ENCODE peak calls at places on chromosome 22, in nine cellular contexts. N is NB4; A is fibroblast of pulmonary artery; V is NCI-H69; R is RCC 7860; O is T-helper 9 cell; X is activated T-helper 1 cell treated with anti-CD3 and anti-CD28 coated beads, Interleukin-12 subunit alpha, Interleukin-12 subunit beta, Interleukin-2, Interleukin-4 antibody, amounts not matched to agents 30 ng/mL and 10 ng/mL and 1 ng/mL, durations not matched to agents 14 hours and 24 hours and 36 hours; Y is SK-N-MC; H is progenitor cell of endocrine pancreas. Z is an unnamed sample.

GRCh38 chr22:26884921-26885320 is 227.5 kb downstream of the MIAT start:
- DNase-seq in V (no peak), A (no peak), R (no peak), H (no peak), N (no peak), O (no peak), X (no peak), Y (no peak), Z (no peak)

GRCh38 chr22:45769569-45770210 is 98.1 kb downstream of the ATXN10 start:
- DNase-seq in X (no peak), Y (no peak), R (no peak), N (no peak), V (no peak), A (no peak), O (no peak), H (no peak), Z (no peak)

GRCh38 chr22:27387561-27387960 is 414.0 kb downstream of the MN1 start:
- DNase-seq in N (no peak), A (no peak), Y (no peak), H (no peak), X (no peak), V (no peak), R (no peak), O (no peak), Z (no peak)

GRCh38 chr22:19177164-19178064 is 1.1 kb downstream of the SLC25A1 start:
- DNase-seq in H (no peak), V (no peak), Y (no peak), N (no peak), A (no peak), X (no peak), O (no peak), R (no peak), Z (peak)

GRCh38 chr22:46749682-46750529 is 11.9 kb upstream of the CERK start:
- DNase-seq in R (no peak), H (no peak), V (no peak), X (no peak), O (no peak), A (no peak), Y (no peak), N (no peak), Z (no peak)

GRCh38 chr22:17547995-17548755 is 15.1 kb upstream of the SLC25A18 start:
- DNase-seq in R (no peak), X (no peak), A (no peak), H (no peak), V (no peak), Y (no peak), N (no peak), O (no peak), Z (no peak)

GRCh38 chr22:19070397-19071169 is 51.6 kb downstream of the DGCR2 start:
- DNase-seq in Y (no peak), A (no peak), N (no peak), X (no peak), R (no peak), V (peak), H (no peak), O (no peak), Z (no peak)

GRCh38 chr22:23400286-23400981 is 179.7 kb downstream of the IGLL1 start:
- DNase-seq in X (no peak), H (no peak), Y (no peak), O (no peak), V (no peak), A (no peak), R (no peak), N (no peak), Z (peak)

GRCh38 chr22:30869996-30870395 is 98.6 kb downstream of the MORC2 start:
- DNase-seq in O (no peak), N (no peak), V (no peak), Y (no peak), X (no peak), R (no peak), H (no peak), A (no peak), Z (peak)

GRCh38 chr22:20786536-20786979 is 12.6 kb downstream of the SERPIND1 start:
- DNase-seq in H (no peak), V (no peak), O (no peak), Y (no peak), N (no peak), A (no peak), R (no peak), X (no peak), Z (no peak)

GRCh38 chr22:32323513-32324164 is 34.0 kb upstream of the RFPL3 start:
- DNase-seq in X (no peak), V (no peak), R (no peak), A (no peak), O (no peak), H (no peak), Y (no peak), N (no peak), Z (no peak)

GRCh38 chr22:27185099-27185709 is 527.8 kb downstream of the MIAT start:
- DNase-seq in V (no peak), O (no peak), Y (no peak), R (no peak), X (no peak), N (no peak), A (no peak), H (no peak), Z (no peak)

GRCh38 chr22:36301851-36302250 is 48.9 kb downstream of the APOL1 start:
- DNase-seq in O (no peak), V (no peak), A (peak), H (no peak), N (peak), R (no peak), X (no peak), Y (no peak), Z (no peak)

GRCh38 chr22:37428649-37429586 is 1.6 kb upstream of the ELFN2 start:
- DNase-seq in V (peak), O (peak), Y (no peak), N (peak), R (peak), H (peak), A (peak), X (peak), Z (no peak)

GRCh38 chr22:49268924-49269323 is 558.7 kb downstream of the BRD1 start:
- DNase-seq in X (no peak), O (no peak), V (no peak), H (no peak), A (no peak), Y (no peak), R (no peak), N (no peak), Z (peak)

GRCh38 chr22:17972385-17973181 is 51.8 kb downstream of the MICAL3 start:
- DNase-seq in A (peak), X (no peak), Y (no peak), N (no peak), R (peak), V (no peak), H (no peak), O (no peak), Z (no peak)

GRCh38 chr22:26679003-26679629 is 21.7 kb downstream of the MIAT start:
- DNase-seq in V (peak), H (peak), X (peak), R (peak), O (peak), N (peak), A (peak), Y (peak), Z (no peak)

GRCh38 chr22:50314455-50315288 is 7.2 kb upstream of the PLXNB2 start:
- DNase-seq in O (peak), A (no peak), V (no peak), R (no peak), Y (no peak), H (no peak), X (peak), N (peak), Z (peak)

GRCh38 chr22:45952151-45952550 is 24.8 kb downstream of the WNT7B start:
- DNase-seq in A (no peak), H (no peak), V (peak), O (no peak), N (no peak), R (no peak), X (no peak), Y (no peak), Z (no peak)

GRCh38 chr22:20514658-20515406 is 7.4 kb downstream of the MED15 start:
- DNase-seq in N (peak), V (no peak), O (no peak), H (no peak), Y (no peak), A (peak), R (peak), X (no peak), Z (no peak)

GRCh38 chr22:25702571-25703167 is 39.3 kb upstream of the MYO18B start:
- DNase-seq in X (peak), O (no peak), Y (no peak), H (no peak), R (no peak), A (no peak), N (no peak), V (no peak), Z (no peak)

GRCh38 chr22:46502776-46503175 is 34.6 kb downstream of the CELSR1 start:
- DNase-seq in A (no peak), N (no peak), Y (no peak), H (no peak), R (no peak), V (no peak), O (no peak), X (no peak), Z (no peak)

GRCh38 chr22:30333707-30334087 is 7.0 kb upstream of the TBC1D10A start:
- DNase-seq in Y (no peak), N (no peak), A (no peak), O (no peak), R (no peak), V (no peak), H (no peak), X (no peak), Z (no peak)

GRCh38 chr22:44179196-44179988 is 1.3 kb upstream of the PARVG start:
- DNase-seq in N (peak), V (no peak), H (no peak), A (no peak), Y (no peak), X (no peak), R (no peak), O (no peak), Z (no peak)

GRCh38 chr22:18091916-18092526 is 14.2 kb downstream of the PEX26 start:
- DNase-seq in A (peak), X (no peak), V (no peak), Y (no peak), N (no peak), H (no peak), R (peak), O (peak), Z (no peak)

GRCh38 chr22:49044776-49045175 is 782.9 kb downstream of the BRD1 start:
- DNase-seq in R (no peak), V (no peak), H (no peak), A (no peak), O (no peak), Y (no peak), N (no peak), X (no peak), Z (peak)

GRCh38 chr22:49964493-49965290 is 4.1 kb downstream of the PIM3 start:
- DNase-seq in H (no peak), O (peak), Y (no peak), V (no peak), N (no peak), A (no peak), X (no peak), R (no peak), Z (peak)

GRCh38 chr22:25942989-25943411 is 201.0 kb downstream of the MYO18B start:
- DNase-seq in O (no peak), Y (no peak), N (no peak), X (no peak), V (peak), H (no peak), R (no peak), A (no peak), Z (no peak)

GRCh38 chr22:44748524-44748923 is 3.9 kb upstream of the ARHGAP8 start:
- DNase-seq in R (no peak), V (no peak), Y (no peak), X (no peak), A (no peak), H (no peak), O (no peak), N (no peak), Z (no peak)

GRCh38 chr22:22403306-22403705 is 105.2 kb downstream of the ZNF280B start:
- DNase-seq in V (no peak), N (no peak), O (no peak), H (no peak), R (no peak), Y (no peak), X (no peak), A (no peak), Z (no peak)

GRCh38 chr22:35734517-35734827 is 16.8 kb downstream of the APOL5 start:
- DNase-seq in X (no peak), R (no peak), Y (no peak), A (no peak), N (no peak), H (no peak), V (no peak), O (no peak), Z (no peak)

GRCh38 chr22:25536578-25536977 is 27.9 kb upstream of the GRK3 start:
- DNase-seq in O (no peak), V (no peak), A (peak), N (no peak), X (no peak), Y (no peak), R (no peak), H (no peak), Z (no peak)

Z was measured in chondrocyte.